ENCODE peak calls at places on chromosome X, in nine cellular contexts. G is epithelial cell of proximal tubule, T is mesendoderm, V is A549, K is right cardiac atrium, U is aorta, M is OCI-M1, Y is K562, A is WTC11. S is an unnamed sample.

GRCh38 chrX:50072110-50072509 is 128.7 kb downstream of the AKAP4 start:
- DNase-seq in G (no peak), T (no peak), V (no peak), K (no peak), U (no peak), M (peak; percentile 11), Y (no peak), A (no peak), S (no peak)

GRCh38 chrX:123648028-123648810 is 84.6 kb downstream of the THOC2 start:
- DNase-seq in G (peak; percentile 51), T (peak; percentile 94), V (peak; percentile 33), K (no peak), U (no peak), M (no peak), Y (no peak), A (peak; percentile 60), S (no peak)

GRCh38 chrX:55452825-55453124 is 848 bp downstream of the MAGEH1 start:
- DNase-seq in G (no peak), T (no peak), V (no peak), K (no peak), U (no peak), M (no peak), Y (peak; percentile 1), A (no peak), S (no peak)

GRCh38 chrX:74578137-74578536 is 36.3 kb downstream of the RLIM start:
- DNase-seq in G (no peak), T (no peak), V (no peak), K (no peak), U (no peak), M (no peak), Y (no peak), A (no peak), S (no peak)

GRCh38 chrX:19897087-19897486 is 9.7 kb upstream of the SH3KBP1 start:
- DNase-seq in G (no peak), T (no peak), V (no peak), K (no peak), U (no peak), M (peak; percentile 13), Y (no peak), A (no peak), S (no peak)

GRCh38 chrX:39406799-39407198 is 605.5 kb downstream of the MID1IP1 start:
- DNase-seq in G (no peak), T (no peak), V (no peak), K (no peak), U (no peak), M (no peak), Y (no peak), A (no peak), S (no peak)

GRCh38 chrX:98296129-98296528 is 1412.4 kb downstream of the RPA4 start:
- DNase-seq in G (no peak), T (no peak), V (no peak), K (no peak), U (no peak), M (no peak), Y (no peak), A (no peak), S (no peak)

GRCh38 chrX:97026406-97026805 is 142.7 kb downstream of the RPA4 start:
- DNase-seq in G (no peak), T (peak; percentile 52), V (no peak), K (no peak), U (no peak), M (peak; percentile 4), Y (no peak), A (no peak), S (peak; percentile 0)

GRCh38 chrX:68978211-68978780 is 149.5 kb downstream of the EFNB1 start:
- DNase-seq in G (no peak), T (peak; percentile 61), V (no peak), K (peak; percentile 59), U (peak; percentile 75), M (no peak), Y (no peak), A (peak; percentile 19), S (no peak)

GRCh38 chrX:63250253-63250868 is 100.8 kb downstream of the SPIN4 start:
- DNase-seq in G (peak; percentile 30), T (peak; percentile 85), V (peak; percentile 4), K (no peak), U (no peak), M (no peak), Y (peak; percentile 15), A (peak; percentile 25), S (no peak)

S was measured in erythroblast.